ENCODE peak calls at places on chromosomes 13 and 19, in seven cellular contexts. Z is AG10803; W is fibroblast of pulmonary artery; Y is amygdala; B is activated CD4-positive, alpha-beta T cell treated with anti-CD3 and anti-CD28 coated beads for 24 hours; J is stimulated activated CD8-positive, alpha-beta memory T cell treated with anti-CD3 and anti-CD28 coated beads, Interleukin-2, amount 100 ng/mL, for 1 hour; M is germinal center. F is an unnamed sample.

GRCh38 chr13:26340812-26341211 is 86.9 kb downstream of the CDK8 start:
- DNase-seq in B (no peak), Y (no peak), M (no peak), W (peak), J (no peak), Z (no peak), F (no peak)

GRCh38 chr19:12789904-12790619 is 1.2 kb upstream of the JUNB start:
- DNase-seq in J (peak), Y (peak), B (peak), M (peak), Z (peak), W (peak), F (peak)

GRCh38 chr19:8144273-8144672 is 5.1 kb downstream of the FBN3 start:
- DNase-seq in J (no peak), Y (no peak), Z (no peak), B (no peak), W (no peak), M (no peak), F (no peak)

GRCh38 chr19:10292206-10292788 is 2.5 kb downstream of the ICAM5 start:
- DNase-seq in Y (peak), W (peak), J (peak), B (no peak), M (peak), Z (peak), F (no peak)

GRCh38 chr13:98405107-98405571 is 171.8 kb downstream of the STK24 start:
- DNase-seq in M (no peak), B (no peak), Y (peak), J (no peak), Z (peak), W (peak), F (peak)

GRCh38 chr13:33410619-33411018 is 125.1 kb upstream of the STARD13 start:
- DNase-seq in W (no peak), Z (no peak), J (no peak), B (no peak), M (no peak), Y (no peak), F (no peak)

GRCh38 chr19:40995355-40995754 is 4.3 kb downstream of the CYP2B6 start:
- DNase-seq in W (no peak), Z (no peak), B (no peak), J (no peak), Y (no peak), M (no peak), F (no peak)

GRCh38 chr19:45123440-45123850 is 30.5 kb downstream of the PPP1R37 start:
- DNase-seq in W (no peak), J (no peak), M (no peak), Y (no peak), Z (no peak), B (no peak), F (no peak)

GRCh38 chr19:45882652-45883585 is 3.0 kb downstream of the IRF2BP1 start:
- DNase-seq in Z (peak), J (peak), W (peak), Y (peak), B (peak), M (peak), F (peak)

GRCh38 chr13:44810067-44810840 is 179.0 kb downstream of the NUFIP1 start:
- DNase-seq in Z (no peak), J (no peak), W (peak), M (no peak), B (no peak), Y (no peak), F (no peak)

GRCh38 chr19:5897189-5897969 is 6.2 kb downstream of the NDUFA11 start:
- DNase-seq in Y (no peak), J (no peak), Z (no peak), W (no peak), M (no peak), B (no peak), F (no peak)

GRCh38 chr13:75550159-75550567 is 572 bp downstream of the UCHL3 start:
- DNase-seq in Z (peak), W (peak), Y (no peak), B (no peak), M (peak), J (no peak), F (no peak)

GRCh38 chr19:55641376-55642152 is 762 bp downstream of the ZNF580 start:
- DNase-seq in Y (peak), W (peak), M (peak), Z (no peak), J (no peak), B (no peak), F (no peak)

GRCh38 chr19:16040642-16041041 is 35.7 kb upstream of the TPM4 start:
- DNase-seq in W (peak), Y (no peak), B (no peak), M (no peak), Z (peak), J (no peak), F (no peak)

GRCh38 chr13:76385606-76386005 is 500.6 kb downstream of the KCTD12 start:
- DNase-seq in M (no peak), J (no peak), W (no peak), B (no peak), Y (no peak), Z (no peak), F (no peak)

GRCh38 chr13:48828962-48829405 is 146.7 kb upstream of the FNDC3A start:
- DNase-seq in M (peak), W (no peak), J (no peak), B (no peak), Y (no peak), Z (no peak), F (peak)

GRCh38 chr13:26007774-26008173 is 44.0 kb downstream of the SHISA2 start:
- DNase-seq in M (no peak), Z (no peak), Y (no peak), J (no peak), B (no peak), W (no peak), F (no peak)

GRCh38 chr19:35045667-35046300 is 4.3 kb downstream of the HPN start:
- DNase-seq in M (peak), Z (peak), Y (peak), B (no peak), J (no peak), W (peak), F (no peak)

GRCh38 chr19:9597027-9597426 is 12.7 kb upstream of the ZNF121 start:
- DNase-seq in M (no peak), W (peak), Y (no peak), Z (peak), J (no peak), B (no peak), F (no peak)

GRCh38 chr19:51325161-51325979 is 13.9 kb downstream of the IGLON5 start:
- DNase-seq in Z (no peak), W (no peak), J (no peak), Y (no peak), B (no peak), M (no peak), F (no peak)

GRCh38 chr13:36057041-36057440 is 74.1 kb downstream of the DCLK1 start:
- DNase-seq in Z (no peak), J (no peak), W (peak), B (no peak), M (no peak), Y (no peak), F (no peak)

GRCh38 chr13:113879506-113880360 is 15.9 kb upstream of the GAS6 start:
- DNase-seq in Z (no peak), Y (no peak), W (no peak), B (no peak), J (no peak), M (no peak), F (no peak)

GRCh38 chr19:42202290-42202867 is 15.1 kb downstream of the DEDD2 start:
- DNase-seq in M (no peak), W (no peak), Y (no peak), J (no peak), B (no peak), Z (no peak), F (no peak)

GRCh38 chr19:13881231-13881691 is 4.3 kb downstream of the NANOS3 start:
- DNase-seq in Z (no peak), W (no peak), B (no peak), J (no peak), Y (no peak), M (no peak), F (no peak)

GRCh38 chr19:17530586-17530985 is 19.1 kb downstream of the PGLS start:
- DNase-seq in B (no peak), J (no peak), M (no peak), W (no peak), Z (no peak), Y (no peak), F (no peak)

GRCh38 chr19:7888826-7889217 is 512 bp downstream of the LRRC8E start:
- DNase-seq in Y (no peak), W (no peak), M (no peak), B (no peak), J (no peak), Z (no peak), F (no peak)

GRCh38 chr13:31982540-31982939 is 49.0 kb upstream of the FRY start:
- DNase-seq in W (peak), M (no peak), J (no peak), Y (no peak), B (no peak), Z (peak), F (peak)

GRCh38 chr13:111281751-111282311 is 38.6 kb upstream of the TEX29 start:
- DNase-seq in Z (peak), B (no peak), W (peak), Y (no peak), J (no peak), M (no peak), F (no peak)

GRCh38 chr13:43905435-43906031 is 25.8 kb downstream of the LACC1 start:
- DNase-seq in Z (peak), J (no peak), W (peak), B (peak), M (peak), Y (no peak), F (peak)

GRCh38 chr13:79401259-79402071 is 4.6 kb downstream of the RBM26 start:
- DNase-seq in W (no peak), Z (no peak), M (no peak), J (no peak), B (no peak), Y (no peak), F (no peak)

GRCh38 chr19:23764781-23765180 is 6.1 kb upstream of the ZNF681 start:
- DNase-seq in M (no peak), J (no peak), Z (no peak), W (no peak), Y (no peak), B (no peak), F (no peak)

GRCh38 chr19:55437410-55437809 is 5.7 kb downstream of the SHISA7 start:
- DNase-seq in M (no peak), B (no peak), Z (peak), Y (peak), W (peak), J (no peak), F (peak)

GRCh38 chr19:50268046-50268445 is 61.1 kb downstream of the KCNC3 start:
- DNase-seq in W (peak), Z (no peak), Y (no peak), M (no peak), B (no peak), J (no peak), F (no peak)

F was measured in NCI-H2107.